ENCODE peak calls at places on chromosome 14, in five cellular contexts. M is naive thymus-derived CD4-positive, alpha-beta T cell; Y is IMR-90; G is Karpas-422; Q is A549. E is an unnamed sample.
A peak's percentile ranks its signal among the peaks of the same experiment; 100 is the strongest.

GRCh38 chr14:68405959-68406358 is 386.9 kb downstream of the ZFP36L1 start:
- DNase-seq in M (no peak), Y (peak; percentile 68), G (no peak), Q (no peak), E (no peak)

GRCh38 chr14:100658514-100658886 is 68.2 kb upstream of the DLK1 start:
- DNase-seq in M (no peak), Y (no peak), G (peak; percentile 59), Q (no peak), E (no peak)

GRCh38 chr14:39956372-39956771 is 524.1 kb upstream of the FBXO33 start:
- DNase-seq in M (no peak), Y (no peak), G (peak; percentile 62), Q (no peak), E (no peak)

GRCh38 chr14:102209224-102209966 is 69.7 kb downstream of the WDR20 start:
- DNase-seq in M (no peak), Y (peak; percentile 28), G (no peak), Q (peak; percentile 27), E (no peak)

GRCh38 chr14:37247777-37248461 is 50.2 kb downstream of the MIPOL1 start:
- DNase-seq in M (no peak), Y (no peak), G (no peak), Q (no peak), E (no peak)

GRCh38 chr14:24368562-24369252 is 723 bp downstream of the NFATC4 start:
- DNase-seq in M (no peak), Y (peak; percentile 74), G (peak; percentile 56), Q (no peak), E (peak; percentile 65)

GRCh38 chr14:81392976-81393643 is 7.0 kb downstream of the STON2 start:
- DNase-seq in M (no peak), Y (no peak), G (no peak), Q (no peak), E (no peak)

GRCh38 chr14:63460594-63461132 is 82.5 kb downstream of the PPP2R5E start:
- DNase-seq in M (no peak), Y (no peak), G (no peak), Q (no peak), E (no peak)

GRCh38 chr14:78029471-78030372 is 140.5 kb upstream of the NRXN3 start:
- DNase-seq in M (no peak), Y (no peak), G (no peak), Q (no peak), E (no peak)

GRCh38 chr14:56581041-56581727 is 1.6 kb downstream of the TMEM260 start:
- DNase-seq in M (no peak), Y (no peak), G (peak; percentile 78), Q (no peak), E (no peak)

GRCh38 chr14:65286443-65286842 is 126.1 kb upstream of the FUT8 start:
- DNase-seq in M (no peak), Y (no peak), G (peak; percentile 91), Q (peak; percentile 32), E (no peak)

GRCh38 chr14:101371691-101372493 is 189.4 kb upstream of the DIO3 start:
- DNase-seq in M (no peak), Y (no peak), G (no peak), Q (no peak), E (no peak)

GRCh38 chr14:24116111-24116809 is 1.5 kb upstream of the NRL start:
- DNase-seq in M (no peak), Y (no peak), G (no peak), Q (no peak), E (no peak)

GRCh38 chr14:88325883-88326282 is 2.8 kb upstream of the KCNK10 start:
- DNase-seq in M (no peak), Y (no peak), G (no peak), Q (no peak), E (no peak)

GRCh38 chr14:93493054-93493453 is 62.3 kb downstream of the UNC79 start:
- DNase-seq in M (no peak), Y (no peak), G (no peak), Q (no peak), E (no peak)

GRCh38 chr14:80336613-80337106 is 125.4 kb upstream of the DIO2 start:
- DNase-seq in M (no peak), Y (no peak), G (no peak), Q (no peak), E (no peak)

GRCh38 chr14:98240396-98240795 is 1031.6 kb downstream of the BCL11B start:
- DNase-seq in M (no peak), Y (no peak), G (no peak), Q (no peak), E (no peak)

GRCh38 chr14:91872011-91872476 is 4.7 kb upstream of the TC2N start:
- DNase-seq in M (no peak), Y (no peak), G (no peak), Q (no peak), E (peak; percentile 39)

GRCh38 chr14:91870890-91871289 is 3.6 kb upstream of the TC2N start:
- DNase-seq in M (no peak), Y (no peak), G (no peak), Q (no peak), E (no peak)

GRCh38 chr14:91870001-91870400 is 2.7 kb upstream of the TC2N start:
- DNase-seq in M (peak; percentile 34), Y (no peak), G (no peak), Q (no peak), E (peak; percentile 51)

GRCh38 chr14:91867316-91867988 is at the start of gene TC2N:
- DNase-seq in M (no peak), Y (no peak), G (no peak), Q (no peak), E (no peak)

GRCh38 chr14:91869556-91869955 is 2.2 kb upstream of the TC2N start:
- DNase-seq in M (no peak), Y (peak; percentile 47), G (no peak), Q (no peak), E (no peak)
- H3K4me1 ChIP-seq in M (peaks cover 66% of the 10 kb centered on the region), Y (peaks cover 19% of the 10 kb centered on the region), G (peaks cover 11% of the 10 kb centered on the region), Q (peaks cover 43% of the 10 kb centered on the region), E (peaks cover 31% of the 10 kb centered on the region)

DNA sequence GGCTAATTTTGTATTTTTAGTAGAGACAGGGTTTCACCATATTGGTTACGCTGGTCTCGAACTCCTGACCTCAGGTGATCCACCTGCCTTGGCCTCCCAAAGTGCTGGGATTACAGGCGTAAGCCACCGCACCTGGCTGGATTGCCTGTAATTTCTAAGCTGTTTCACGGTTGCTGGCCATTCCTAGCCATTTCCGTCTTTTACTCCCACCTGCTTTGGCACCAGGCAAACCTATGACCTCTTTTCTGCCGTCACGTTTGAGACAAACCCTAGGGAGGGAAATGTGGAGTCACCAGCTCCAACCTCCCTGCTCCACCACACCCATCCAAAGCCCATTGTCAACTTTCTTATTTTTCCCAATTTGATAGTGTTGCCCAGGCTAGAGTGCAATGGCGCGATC is 1.2 kb downstream of the GPR132 start:
- DNase-seq in M (no peak), Y (no peak), G (no peak), Q (no peak), E (no peak)
- H3K4me1 ChIP-seq in M (peaks cover 70% of the 10 kb centered on the region), Y (peaks cover 7% of the 10 kb centered on the region), G (peaks cover 6% of the 10 kb centered on the region), Q (peaks cover 14% of the 10 kb centered on the region), E (peaks cover 4% of the 10 kb centered on the region)

DNA sequence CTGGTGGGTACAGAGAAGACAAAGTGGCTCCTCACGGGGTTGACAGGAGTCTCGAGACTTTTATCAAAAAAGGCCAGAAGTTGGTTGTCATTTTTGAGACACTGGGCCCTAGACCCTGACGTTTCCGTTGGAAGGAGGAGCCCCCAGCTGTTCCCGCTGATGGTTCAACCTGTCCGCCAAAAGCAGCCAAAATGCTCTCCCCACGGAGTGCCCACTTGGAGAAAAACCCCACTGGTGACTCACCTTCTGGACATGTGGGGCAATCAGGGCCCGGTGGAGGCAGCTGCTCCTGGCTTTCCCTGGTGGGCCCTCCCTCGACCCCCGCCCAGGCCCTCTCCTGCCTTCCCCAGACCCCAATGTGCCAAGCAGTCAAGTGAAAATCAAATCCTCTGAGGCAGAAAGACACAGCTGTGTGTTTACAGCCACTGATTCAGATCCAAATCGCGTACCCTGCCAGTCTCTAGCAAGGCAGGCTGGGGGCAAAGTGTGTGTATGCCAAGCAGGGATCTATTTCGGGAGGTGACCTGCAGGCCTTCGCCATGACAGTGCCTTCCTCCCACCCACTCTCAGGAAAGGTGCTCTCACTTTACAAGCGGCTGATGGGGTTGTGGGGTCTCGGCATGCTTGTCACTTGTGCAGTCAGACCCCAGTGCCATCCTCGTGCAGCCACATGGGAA is 347.4 kb downstream of the DPF3 start:
- DNase-seq in M (no peak), Y (no peak), G (no peak), Q (no peak), E (no peak)
- H3K4me1 ChIP-seq in M (no peaks in the 10 kb centered on the region), Y (peaks cover 7% of the 10 kb centered on the region), G (peaks cover 6% of the 10 kb centered on the region), Q (no peaks in the 10 kb centered on the region), E (no peaks in the 10 kb centered on the region)

GRCh38 chr14:91378945-91379932 is 38.4 kb downstream of the CCDC88C start:
- DNase-seq in M (no peak), Y (no peak), G (no peak), Q (no peak), E (peak; percentile 48)
- H3K4me1 ChIP-seq in M (peaks cover 90% of the 10 kb centered on the region), Y (no peaks in the 10 kb centered on the region), G (peaks cover 86% of the 10 kb centered on the region), Q (peaks cover 3% of the 10 kb centered on the region), E (peaks cover 35% of the 10 kb centered on the region)

GRCh38 chr14:54686871-54687749 is 120.2 kb downstream of the SAMD4A start:
- DNase-seq in M (no peak), Y (no peak), G (no peak), Q (no peak), E (no peak)
- H3K4me1 ChIP-seq in M (no peaks in the 10 kb centered on the region), Y (peaks cover 44% of the 10 kb centered on the region), G (peaks cover 37% of the 10 kb centered on the region), Q (peaks cover 36% of the 10 kb centered on the region), E (no peaks in the 10 kb centered on the region)

GRCh38 chr14:51609251-51609986 is 42.3 kb upstream of the FRMD6 start:
- DNase-seq in M (no peak), Y (peak; percentile 43), G (no peak), Q (no peak), E (no peak)

GRCh38 chr14:51612449-51612848 is 39.3 kb upstream of the FRMD6 start:
- DNase-seq in M (no peak), Y (no peak), G (no peak), Q (no peak), E (no peak)

GRCh38 chr14:51610766-51611165 is 40.9 kb upstream of the FRMD6 start:
- DNase-seq in M (no peak), Y (no peak), G (no peak), Q (no peak), E (no peak)

GRCh38 chr14:51607677-51608076 is 44.0 kb upstream of the FRMD6 start:
- DNase-seq in M (no peak), Y (peak; percentile 59), G (no peak), Q (no peak), E (peak; percentile 44)

GRCh38 chr14:51609987-51610283 is 41.8 kb upstream of the FRMD6 start:
- DNase-seq in M (no peak), Y (peak; percentile 59), G (no peak), Q (no peak), E (no peak)
- H3K4me1 ChIP-seq in M (no peaks in the 10 kb centered on the region), Y (peaks cover 20% of the 10 kb centered on the region), G (no peaks in the 10 kb centered on the region), Q (peaks cover 9% of the 10 kb centered on the region), E (no peaks in the 10 kb centered on the region)

DNA sequence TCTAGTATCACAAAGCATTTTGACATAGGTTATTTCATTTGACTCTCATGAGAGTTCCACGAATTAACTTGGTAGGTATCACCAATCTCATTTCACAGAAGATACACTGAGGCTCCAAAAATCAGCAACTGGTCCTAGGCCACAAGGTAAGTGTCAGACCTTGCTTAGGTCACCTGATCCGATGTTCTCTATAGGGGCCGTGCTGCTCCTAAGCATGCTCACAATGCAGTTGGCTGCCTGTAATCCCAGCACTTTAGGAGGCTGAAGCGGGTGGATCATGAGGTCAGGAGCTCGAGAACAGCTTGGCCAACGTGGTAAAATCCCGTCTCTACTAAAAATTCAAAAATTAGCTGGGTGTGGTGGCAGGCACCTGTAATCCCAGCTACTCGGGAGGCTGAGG is 78.7 kb upstream of the FOXN3 start:
- DNase-seq in M (no peak), Y (no peak), G (no peak), Q (no peak), E (no peak)
- H3K4me1 ChIP-seq in M (no peaks in the 10 kb centered on the region), Y (peaks cover 6% of the 10 kb centered on the region), G (peaks cover 38% of the 10 kb centered on the region), Q (no peaks in the 10 kb centered on the region), E (no peaks in the 10 kb centered on the region)

GRCh38 chr14:69675877-69676416 is 64.6 kb downstream of the SUSD6 start:
- DNase-seq in M (no peak), Y (no peak), G (no peak), Q (no peak), E (no peak)
- H3K4me1 ChIP-seq in M (peaks cover 37% of the 10 kb centered on the region), Y (peaks cover 2% of the 10 kb centered on the region), G (peaks cover 75% of the 10 kb centered on the region), Q (no peaks in the 10 kb centered on the region), E (peaks cover 24% of the 10 kb centered on the region)